ENCODE peak calls at places on chromosomes 2 and 18, in ten cellular contexts. T, S, N, B, J, A, M, O, G and X are unnamed samples.

GRCh38 chr18:39550701-39551100 is 1985.1 kb upstream of the CELF4 start:
- DNase-seq in A (no peak), T (no peak), B (no peak), S (no peak), M (no peak), O (no peak), N (no peak), G (no peak), J (no peak), X (no peak)

GRCh38 chr2:1527153-1527992 is 114.1 kb downstream of the TPO start:
- DNase-seq in J (no peak), O (no peak), N (peak; percentile 11), S (no peak), M (no peak), T (no peak), G (no peak), A (peak; percentile 16), B (no peak), X (no peak)

GRCh38 chr2:37326866-37327634 is 2.4 kb upstream of the PRKD3 start:
- DNase-seq in S (no peak), B (no peak), M (no peak), N (no peak), J (no peak), G (no peak), T (no peak), O (no peak), A (no peak), X (no peak)

GRCh38 chr2:142483653-142484052 is 352.8 kb upstream of the LRP1B start:
- DNase-seq in M (no peak), T (no peak), A (no peak), S (no peak), B (no peak), N (no peak), G (no peak), J (no peak), O (no peak), X (no peak)

GRCh38 chr18:79947881-79948610 is 3.4 kb downstream of the SLC66A2 start:
- DNase-seq in O (no peak), A (peak; percentile 59), M (peak; percentile 15), B (no peak), G (no peak), J (no peak), T (no peak), N (no peak), S (no peak), X (no peak)

GRCh38 chr2:53970095-53970897 is 497 bp downstream of the PSME4 start:
- DNase-seq in O (no peak), G (peak; percentile 50), S (peak; percentile 37), N (peak; percentile 41), M (peak; percentile 51), A (peak; percentile 60), T (peak; percentile 54), J (peak; percentile 24), B (peak; percentile 47), X (peak; percentile 63)

GRCh38 chr18:48800479-48800876 is 150.3 kb downstream of the SMAD7 start:
- DNase-seq in N (peak; percentile 14), B (no peak), G (no peak), J (no peak), O (no peak), M (peak; percentile 18), T (no peak), A (peak; percentile 15), S (peak; percentile 5), X (no peak)

GRCh38 chr18:55048892-55049291 is 89.6 kb upstream of the CCDC68 start:
- DNase-seq in A (no peak), M (no peak), S (no peak), N (no peak), O (no peak), B (peak; percentile 57), G (no peak), T (no peak), J (no peak), X (peak; percentile 3)

GRCh38 chr2:238922435-238922834 is 74.5 kb downstream of the TWIST2 start:
- DNase-seq in M (no peak), J (no peak), G (no peak), O (no peak), N (no peak), B (no peak), T (no peak), S (no peak), A (no peak), X (no peak)

GRCh38 chr2:25062461-25062860 is 20.6 kb downstream of the EFR3B start:
- DNase-seq in B (no peak), T (no peak), N (no peak), M (no peak), S (peak; percentile 37), A (no peak), J (no peak), G (peak; percentile 82), O (no peak), X (no peak)

GRCh38 chr2:129334128-129334527 is 645.3 kb upstream of the RAB6C start:
- DNase-seq in N (no peak), B (no peak), G (no peak), T (no peak), O (no peak), A (no peak), M (no peak), J (no peak), S (peak; percentile 45), X (no peak)

GRCh38 chr2:133819906-133820305 is 251.6 kb upstream of the NCKAP5 start:
- DNase-seq in B (no peak), G (no peak), O (no peak), M (no peak), T (peak; percentile 37), S (no peak), N (no peak), A (no peak), J (no peak), X (no peak)

DNA sequence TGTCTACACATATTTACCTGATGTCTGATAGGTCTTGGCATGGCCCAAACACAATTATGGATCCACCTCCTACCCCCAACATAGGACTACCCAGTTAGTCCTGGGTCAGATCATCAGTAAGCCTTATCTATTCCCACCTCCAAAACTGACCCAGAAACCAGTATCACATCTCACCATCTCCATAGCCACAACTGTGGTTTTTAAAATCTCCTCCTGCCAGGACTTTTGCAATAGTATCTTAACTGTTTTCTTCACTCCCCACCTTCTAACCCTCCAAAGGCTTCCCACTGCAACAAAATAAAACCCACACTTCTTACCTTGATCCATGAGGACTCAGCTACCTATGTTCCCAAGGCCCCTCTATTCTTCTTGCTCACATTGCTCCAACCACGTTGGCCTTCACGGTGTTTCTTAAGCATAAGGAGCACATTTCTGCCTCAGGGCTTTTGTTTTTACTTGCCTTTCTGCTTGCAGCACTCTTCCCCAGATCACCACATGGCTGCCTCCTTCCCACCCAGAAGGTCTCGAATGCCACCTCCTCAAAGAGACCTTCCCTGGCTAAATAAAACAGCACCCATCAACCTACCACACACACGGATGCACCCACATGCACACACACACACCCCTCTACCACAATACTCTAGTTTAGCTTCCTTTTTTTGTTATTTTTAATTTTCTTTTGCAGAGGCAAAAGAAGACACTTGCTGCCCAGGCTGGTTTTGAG is 125.9 kb upstream of the SLC1A4 start:
- DNase-seq in G (no peak), J (no peak), M (no peak), O (no peak), B (no peak), A (no peak), N (no peak), S (no peak), T (no peak), X (no peak)
- H3K27ac ChIP-seq in G (no peak overlapping the region), J (no peak overlapping the region), M (no peak overlapping the region), O (no peak overlapping the region), B (no peak overlapping the region), A (no peak overlapping the region), N (no peak overlapping the region), S (no peak overlapping the region), T (no peak overlapping the region), X (no peak overlapping the region)

DNA sequence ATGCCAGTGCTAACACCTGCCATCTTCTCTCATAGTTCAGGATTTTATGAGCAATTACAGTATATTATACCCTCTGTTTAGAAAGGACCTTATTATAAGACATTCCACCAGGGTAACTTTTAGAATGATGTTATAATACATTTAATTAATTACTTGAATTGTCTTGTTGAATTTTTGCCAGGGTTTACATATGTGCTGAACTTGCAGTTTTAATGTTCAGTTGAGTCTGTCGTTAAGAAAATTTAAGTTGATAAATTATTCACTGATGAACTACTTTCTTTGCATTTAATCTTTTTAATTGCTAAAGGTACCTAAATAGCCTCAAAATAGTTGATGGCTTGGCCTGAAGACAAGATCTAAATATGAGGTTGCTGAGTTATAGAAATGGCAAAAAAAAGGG is 68.1 kb downstream of the SCN2A start:
- DNase-seq in M (no peak), B (no peak), S (no peak), N (no peak), A (no peak), O (no peak), G (no peak), J (no peak), T (no peak), X (no peak)
- TF ChIP-seq CTCF in M (no peak), B (no peak), S (no peak), N (no peak), A (no peak), O (no peak), G (no peak), J (no peak), T (no peak), X (no peak)

DNA sequence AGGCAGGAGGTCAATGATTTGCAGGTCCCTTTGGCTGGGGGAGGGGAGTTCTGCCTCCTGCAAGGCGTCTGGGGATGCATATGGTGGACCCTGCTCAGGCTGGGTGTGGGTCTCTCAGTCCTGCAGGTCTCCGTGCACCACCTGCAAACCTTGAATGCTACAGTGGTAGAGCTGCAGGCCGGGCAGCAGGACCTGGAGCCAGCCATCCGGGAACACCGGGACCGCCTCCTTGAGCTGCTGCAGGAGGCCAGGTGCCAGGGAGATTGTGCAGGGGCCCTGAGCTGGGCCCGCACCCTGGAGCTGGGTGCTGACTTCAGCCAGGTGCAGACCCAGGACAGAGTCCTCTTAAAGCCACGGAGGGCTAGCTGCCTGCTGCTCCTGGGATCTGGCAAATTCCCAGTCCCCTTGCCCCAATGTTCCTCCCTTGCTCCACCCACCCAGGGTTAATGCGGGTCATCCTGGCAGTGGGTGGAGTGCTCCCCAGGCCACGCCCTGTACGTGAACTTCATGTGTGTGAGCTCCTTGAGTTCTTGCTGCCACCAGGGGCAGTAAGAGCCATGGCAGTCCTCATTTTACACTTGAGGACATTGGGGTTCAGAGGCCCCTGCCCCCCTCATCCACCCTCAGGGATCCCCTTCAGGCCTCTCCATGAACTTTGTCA is 3.1 kb downstream of the PROM2 start:
- DNase-seq in N (peak; percentile 69), O (no peak), S (peak; percentile 74), B (peak; percentile 90), T (peak; percentile 17), M (no peak), J (no peak), A (peak; percentile 85), G (no peak), X (no peak)
- H3K27ac ChIP-seq in N (peak overlapping the region; percentile 30), O (no peak overlapping the region), S (no peak overlapping the region), B (peak overlapping the region; percentile 65), T (no peak overlapping the region), M (no peak overlapping the region), J (no peak overlapping the region), A (no peak overlapping the region), G (no peak overlapping the region), X (no peak overlapping the region)

DNA sequence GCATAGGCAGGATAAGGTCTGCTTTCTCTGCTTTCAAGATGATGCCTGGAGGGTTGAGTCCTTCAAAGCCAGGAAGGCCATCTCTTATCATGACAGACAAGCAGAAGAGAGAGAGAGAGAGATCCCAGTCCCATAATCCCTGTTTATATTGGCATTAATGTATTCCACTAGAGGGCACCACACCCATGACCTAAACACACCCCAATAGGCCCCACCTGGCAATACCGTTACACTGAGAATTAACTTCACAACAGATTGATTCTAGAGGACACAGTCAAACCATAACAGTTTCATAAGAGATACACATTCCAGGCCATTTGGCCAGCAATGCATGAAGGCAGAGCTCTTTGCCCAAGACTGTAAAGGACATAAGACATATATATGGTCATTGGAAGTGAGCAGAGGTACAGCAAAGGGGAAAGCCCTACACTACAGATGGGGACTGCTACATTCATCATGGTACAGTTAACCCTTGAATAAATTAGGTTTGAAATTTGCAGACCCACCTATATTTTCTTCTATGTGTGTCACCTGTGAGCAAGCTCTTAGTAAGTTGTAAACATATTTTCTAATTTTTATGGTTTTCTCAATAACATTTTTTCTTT is 1516.1 kb downstream of the RPIA start:
- DNase-seq in B (no peak), J (peak; percentile 47), O (no peak), T (peak; percentile 36), N (no peak), M (no peak), A (no peak), G (no peak), S (no peak), X (no peak)
- TF ChIP-seq CTCF in B (peak; percentile 49), J (peak; percentile 50), O (peak; percentile 7), T (peak; percentile 53), N (peak; percentile 21), M (peak; percentile 39), A (peak; percentile 16), G (no peak), S (peak; percentile 52), X (no peak)